ENCODE peak calls at places on chromosome 16, in six cellular contexts. W, C, D, J, R and X are unnamed samples.

GRCh38 chr16:23670137-23670776 is 8.4 kb upstream of the PLK1 start:
- DNase-seq in W (peak), C (peak), D (no peak), J (peak), R (no peak), X (peak)

GRCh38 chr16:19238386-19238785 is 47.1 kb upstream of the CLEC19A start:
- DNase-seq in W (no peak), C (no peak), D (no peak), J (no peak), R (no peak), X (no peak)

GRCh38 chr16:75027520-75028300 is 28.9 kb downstream of the ZNRF1 start:
- DNase-seq in W (peak), C (no peak), D (no peak), J (no peak), R (no peak), X (no peak)

GRCh38 chr16:88014201-88014781 is 63.1 kb downstream of the BANP start:
- DNase-seq in W (peak), C (no peak), D (no peak), J (no peak), R (no peak), X (peak)

GRCh38 chr16:89153848-89154271 is 17.7 kb upstream of the CDH15 start:
- DNase-seq in W (no peak), C (peak), D (no peak), J (no peak), R (no peak), X (no peak)

GRCh38 chr16:27314161-27314723 is 468 bp downstream of the IL4R start:
- DNase-seq in W (peak), C (peak), D (peak), J (peak), R (no peak), X (peak)

GRCh38 chr16:79716645-79717323 is 116.2 kb upstream of the MAF start:
- DNase-seq in W (no peak), C (no peak), D (no peak), J (no peak), R (no peak), X (no peak)

GRCh38 chr16:10885246-10885645 is 8.2 kb downstream of the CIITA start:
- DNase-seq in W (no peak), C (no peak), D (no peak), J (no peak), R (no peak), X (no peak)

GRCh38 chr16:70470141-70470926 is 15.9 kb downstream of the FCSK start:
- DNase-seq in W (no peak), C (no peak), D (no peak), J (peak), R (no peak), X (no peak)

GRCh38 chr16:720990-721764 is at the start of gene ANTKMT:
- DNase-seq in W (peak), C (peak), D (peak), J (peak), R (no peak), X (no peak)

GRCh38 chr16:30041841-30042240 is 10.8 kb upstream of the TLCD3B start:
- DNase-seq in W (peak), C (no peak), D (no peak), J (no peak), R (no peak), X (no peak)

GRCh38 chr16:64469906-64470702 is 651.8 kb downstream of the CDH11 start:
- DNase-seq in W (no peak), C (peak), D (no peak), J (no peak), R (no peak), X (no peak)
- TF ChIP-seq CTCF in W (peak), C (no peak), D (no peak), J (no peak), R (no peak), X (peak)

GRCh38 chr16:85239871-85240270 is 127.6 kb upstream of the CIBAR2 start:
- DNase-seq in W (no peak), C (no peak), D (no peak), J (no peak), R (no peak), X (no peak)

GRCh38 chr16:85237817-85238216 is 125.5 kb upstream of the CIBAR2 start:
- DNase-seq in W (no peak), C (no peak), D (no peak), J (no peak), R (no peak), X (no peak)

GRCh38 chr16:85235988-85236831 is 123.9 kb upstream of the CIBAR2 start:
- DNase-seq in W (peak), C (no peak), D (no peak), J (peak), R (no peak), X (no peak)

GRCh38 chr16:85239239-85239638 is 127.0 kb upstream of the CIBAR2 start:
- DNase-seq in W (no peak), C (no peak), D (no peak), J (no peak), R (no peak), X (no peak)

GRCh38 chr16:85238233-85238647 is 126.0 kb upstream of the CIBAR2 start:
- DNase-seq in W (peak), C (peak), D (no peak), J (no peak), R (no peak), X (peak)
- TF ChIP-seq CTCF in W (peak), C (no peak), D (no peak), J (no peak), R (no peak), X (peak)

DNA sequence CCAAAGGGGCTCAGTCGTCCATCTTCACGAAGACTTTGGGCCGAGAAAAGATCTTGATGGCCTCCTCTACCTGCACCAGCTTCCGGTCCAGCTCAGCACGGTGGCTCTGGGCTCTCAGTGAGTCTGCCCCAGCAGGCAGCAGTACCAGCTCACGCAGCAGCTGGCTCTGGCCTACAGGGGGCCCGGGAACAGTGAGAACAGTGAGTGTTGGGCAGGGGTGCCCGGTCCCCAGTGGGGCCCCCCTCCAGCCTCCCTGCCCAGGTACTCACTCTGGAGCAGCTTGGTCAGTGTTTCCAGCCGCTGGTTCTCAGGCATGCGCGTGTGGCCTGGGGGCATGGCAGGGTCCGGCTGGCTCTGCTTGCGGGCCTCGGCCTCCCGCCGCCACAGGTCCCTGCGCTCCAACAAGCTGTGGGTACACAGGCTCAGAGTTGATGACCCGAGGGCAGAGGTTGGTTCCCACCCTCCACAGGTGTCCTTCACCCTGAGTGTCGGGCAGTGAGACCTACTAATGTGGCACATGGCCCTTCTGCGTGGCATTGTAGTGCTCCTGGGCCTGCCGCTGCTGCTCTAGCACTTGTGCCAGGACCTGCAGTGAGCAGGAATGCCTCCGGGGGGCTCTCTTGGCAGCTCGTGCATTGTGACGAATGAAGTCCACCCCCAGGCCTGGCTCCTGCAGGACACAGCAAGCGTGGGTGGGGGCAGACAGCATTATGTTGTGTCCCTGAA is 2.6 kb downstream of the PARD6A start:
- DNase-seq in W (no peak), C (peak), D (no peak), J (no peak), R (no peak), X (no peak)
- TF ChIP-seq CTCF in W (peak), C (no peak), D (peak), J (no peak), R (no peak), X (peak)

DNA sequence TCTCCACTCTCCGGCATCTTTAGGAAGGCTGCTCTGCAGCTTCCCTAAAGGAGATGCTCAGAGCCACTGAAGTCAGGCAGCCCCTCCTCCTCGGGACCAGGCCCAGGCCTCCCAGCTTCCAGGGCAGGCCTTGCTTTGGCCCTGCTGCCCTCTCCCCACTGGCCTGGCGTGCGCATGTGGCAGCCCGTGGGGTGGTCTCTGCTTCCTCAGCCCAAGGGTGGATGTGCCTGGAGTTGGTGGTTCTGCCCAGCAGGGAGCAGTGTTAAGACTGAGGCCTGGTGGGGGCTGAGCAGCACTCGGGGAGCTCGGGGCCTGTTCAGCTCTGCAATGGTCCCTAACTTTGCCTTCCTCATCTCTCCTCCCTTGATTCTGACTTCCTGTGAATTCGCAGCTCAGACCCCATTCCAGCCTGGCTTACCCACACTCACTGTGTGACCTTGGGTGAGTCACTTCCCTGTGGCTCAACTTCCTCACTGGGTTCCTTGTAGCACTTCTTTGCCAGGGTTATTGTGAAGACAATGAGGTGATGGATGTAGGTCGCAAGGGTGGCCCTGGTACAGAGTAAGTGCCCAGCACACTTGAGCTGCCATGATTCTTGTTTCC is 63.2 kb downstream of the NKD1 start:
- DNase-seq in W (peak), C (no peak), D (no peak), J (no peak), R (no peak), X (no peak)
- TF ChIP-seq CTCF in W (no peak), C (no peak), D (no peak), J (no peak), R (no peak), X (peak)

GRCh38 chr16:73873643-73874042 is 423.0 kb upstream of the PSMD7 start:
- DNase-seq in W (no peak), C (no peak), D (no peak), J (no peak), R (no peak), X (no peak)
- TF ChIP-seq CTCF in W (no peak), C (no peak), D (no peak), J (no peak), R (no peak), X (no peak)

GRCh38 chr16:85514601-85515318 is 98.4 kb upstream of the GSE1 start:
- DNase-seq in W (peak), C (peak), D (no peak), J (no peak), R (no peak), X (peak)
- TF ChIP-seq CTCF in W (no peak), C (no peak), D (no peak), J (no peak), R (no peak), X (no peak)

DNA sequence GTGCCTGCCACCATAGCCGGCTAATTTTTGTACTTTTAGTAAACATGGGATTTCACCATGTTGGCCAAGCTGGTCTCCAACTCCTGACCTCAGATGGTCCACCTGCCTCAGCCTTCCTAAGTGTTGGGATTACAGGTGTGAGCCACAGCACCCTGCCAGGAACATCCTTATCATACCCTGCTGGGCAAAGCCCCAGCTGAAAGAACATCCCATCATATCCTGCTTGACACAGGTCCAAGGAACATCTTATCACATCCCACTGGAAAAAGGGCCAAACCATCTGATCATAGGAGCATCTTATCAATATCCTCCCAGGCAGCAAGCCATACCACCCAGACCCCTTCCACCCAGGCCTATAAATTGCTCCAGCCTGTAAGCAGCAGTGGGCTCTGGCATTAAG is 1109.2 kb upstream of the CDH8 start:
- DNase-seq in W (no peak), C (no peak), D (no peak), J (no peak), R (no peak), X (no peak)
- TF ChIP-seq CTCF in W (no peak), C (no peak), D (no peak), J (no peak), R (no peak), X (no peak)

GRCh38 chr16:3513892-3514600 is 13.2 kb downstream of the CLUAP1 start:
- DNase-seq in W (no peak), C (no peak), D (no peak), J (no peak), R (no peak), X (no peak)

GRCh38 chr16:3509470-3509928 is 8.7 kb downstream of the CLUAP1 start:
- DNase-seq in W (no peak), C (no peak), D (no peak), J (no peak), R (no peak), X (no peak)

GRCh38 chr16:3508736-3509135 is 7.9 kb downstream of the CLUAP1 start:
- DNase-seq in W (no peak), C (no peak), D (no peak), J (no peak), R (no peak), X (no peak)

GRCh38 chr16:3511286-3512180 is 10.7 kb downstream of the CLUAP1 start:
- DNase-seq in W (no peak), C (no peak), D (no peak), J (no peak), R (no peak), X (no peak)

DNA sequence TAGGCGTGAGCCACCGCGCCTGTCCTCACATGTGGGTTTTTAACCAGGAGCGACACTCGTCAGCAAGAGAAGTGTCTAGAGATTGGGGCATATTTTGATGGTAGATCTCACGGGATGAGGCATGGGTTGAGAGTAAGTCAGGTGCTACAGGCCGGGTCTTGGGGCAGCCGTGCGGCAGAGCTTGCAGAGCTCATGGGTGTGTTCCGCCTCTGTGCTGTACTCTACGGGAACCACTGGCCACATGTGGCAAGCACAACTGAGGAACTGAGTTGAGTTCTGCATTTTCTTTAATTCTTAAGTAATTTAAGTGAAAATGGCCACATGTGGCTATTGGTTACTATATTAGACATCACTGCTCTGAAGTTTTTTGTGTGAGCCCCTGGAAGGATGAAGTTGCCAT is 9.6 kb downstream of the CLUAP1 start:
- DNase-seq in W (no peak), C (no peak), D (no peak), J (no peak), R (no peak), X (no peak)
- TF ChIP-seq CTCF in W (no peak), C (no peak), D (no peak), J (no peak), R (no peak), X (no peak)

DNA sequence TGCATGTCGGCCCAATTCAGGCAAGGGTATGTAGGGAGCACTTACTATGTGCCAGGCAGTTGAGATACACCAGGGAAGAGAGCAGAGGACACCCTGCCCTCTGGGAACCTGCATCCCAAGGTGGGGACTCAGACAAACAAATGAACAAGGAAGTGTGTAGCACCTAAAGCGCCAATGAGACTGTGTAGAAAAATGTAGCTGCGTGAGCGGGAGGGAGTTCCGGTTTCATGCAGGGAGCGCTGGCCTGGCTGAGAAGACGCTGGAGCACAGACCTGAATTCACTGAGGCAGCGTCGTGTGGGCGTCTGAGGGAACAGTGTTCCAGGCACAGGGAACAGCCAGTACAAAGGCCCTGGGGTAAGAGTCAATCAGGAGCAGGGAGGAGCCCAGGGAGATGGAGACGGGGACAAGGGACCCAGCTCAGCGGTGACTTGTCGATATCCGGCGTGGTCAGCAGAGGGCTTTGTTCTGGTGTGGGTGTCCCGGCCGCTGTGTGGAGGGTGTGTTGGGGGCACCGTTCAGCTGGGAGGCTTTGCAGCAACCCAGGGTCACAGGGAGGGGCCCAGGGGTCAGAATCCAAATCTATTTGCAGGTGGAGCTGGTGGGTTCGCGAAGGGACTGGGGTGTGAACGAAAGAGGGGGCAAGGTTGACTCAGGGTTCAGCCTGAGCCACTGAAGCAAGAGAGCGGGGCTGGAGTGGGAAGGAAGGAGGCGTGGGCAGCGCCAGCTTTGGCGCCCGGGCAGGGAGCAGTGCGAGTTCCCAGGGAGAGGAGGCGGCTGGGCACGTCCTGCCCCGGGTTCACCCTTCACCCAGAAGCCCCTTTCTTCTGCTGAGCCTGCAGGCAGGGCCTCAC is 17.8 kb upstream of the OSGIN1 start:
- DNase-seq in W (no peak), C (no peak), D (no peak), J (no peak), R (no peak), X (no peak)
- TF ChIP-seq CTCF in W (no peak), C (no peak), D (no peak), J (no peak), R (no peak), X (no peak)

GRCh38 chr16:22188267-22188594 is 17.8 kb upstream of the EEF2K start:
- DNase-seq in W (no peak), C (no peak), D (no peak), J (no peak), R (no peak), X (no peak)

GRCh38 chr16:22183901-22184614 is 21.8 kb downstream of the SDR42E2 start:
- DNase-seq in W (no peak), C (no peak), D (no peak), J (peak), R (no peak), X (no peak)

GRCh38 chr16:22184615-22184968 is 21.5 kb upstream of the EEF2K start:
- DNase-seq in W (no peak), C (no peak), D (no peak), J (no peak), R (no peak), X (no peak)

GRCh38 chr16:22188595-22189442 is 17.3 kb upstream of the EEF2K start:
- DNase-seq in W (peak), C (peak), D (peak), J (peak), R (no peak), X (peak)

GRCh38 chr16:22186517-22186916 is 19.6 kb upstream of the EEF2K start:
- DNase-seq in W (no peak), C (no peak), D (no peak), J (no peak), R (no peak), X (no peak)
- TF ChIP-seq CTCF in W (peak), C (no peak), D (peak), J (no peak), R (no peak), X (peak)